ENCODE peak calls at places on chromosomes 1 and 21, in ten cellular contexts. Z is GM23338, X is HL-60, B is GM12892, H is GM12878, G is transverse colon, W is endothelial cell of umbilical vein, K is prostate gland, C is suprapubic skin, I is stomach. S is an unnamed sample.

GRCh38 chr1:22773981-22774471 is 63.4 kb downstream of the EPHB2 start:
- DNase-seq in Z (no peak), X (no peak), B (no peak), H (no peak), G (peak; percentile 21), W (peak; percentile 22), K (peak; percentile 33), C (no peak), I (no peak), S (peak; percentile 24)

GRCh38 chr1:62294211-62294610 is 25.0 kb downstream of the KANK4 start:
- DNase-seq in Z (peak; percentile 66), X (no peak), B (no peak), H (no peak), G (no peak), W (no peak), K (no peak), C (no peak), I (peak; percentile 33), S (no peak)

GRCh38 chr1:40508375-40509341 is at the start of gene EXO5:
- DNase-seq in Z (peak; percentile 65), X (peak; percentile 52), B (peak; percentile 69), H (peak; percentile 47), G (peak; percentile 85), W (peak; percentile 82), K (peak; percentile 68), C (peak; percentile 89), I (peak; percentile 82), S (peak; percentile 96)

GRCh38 chr1:27488523-27489138 is 1.3 kb downstream of the WASF2 start:
- DNase-seq in Z (peak; percentile 30), X (no peak), B (no peak), H (no peak), G (no peak), W (peak; percentile 59), K (no peak), C (no peak), I (no peak), S (no peak)

GRCh38 chr1:183101841-183102276 is 78.6 kb downstream of the LAMC1 start:
- DNase-seq in Z (no peak), X (no peak), B (no peak), H (no peak), G (no peak), W (no peak), K (no peak), C (no peak), I (no peak), S (no peak)

GRCh38 chr1:228212966-228213844 is 5.4 kb downstream of the OBSCN start:
- DNase-seq in Z (peak; percentile 98), X (peak; percentile 64), B (peak; percentile 87), H (peak; percentile 9), G (peak; percentile 91), W (peak; percentile 63), K (peak; percentile 91), C (peak; percentile 91), I (peak; percentile 90), S (peak; percentile 98)

GRCh38 chr1:84496498-84496897 is 9.7 kb upstream of the SPATA1 start:
- DNase-seq in Z (no peak), X (no peak), B (no peak), H (no peak), G (no peak), W (no peak), K (no peak), C (no peak), I (no peak), S (no peak)

GRCh38 chr1:151805066-151805820 is at the start of gene LINGO4:
- DNase-seq in Z (no peak), X (no peak), B (no peak), H (no peak), G (no peak), W (no peak), K (no peak), C (no peak), I (no peak), S (no peak)

DNA sequence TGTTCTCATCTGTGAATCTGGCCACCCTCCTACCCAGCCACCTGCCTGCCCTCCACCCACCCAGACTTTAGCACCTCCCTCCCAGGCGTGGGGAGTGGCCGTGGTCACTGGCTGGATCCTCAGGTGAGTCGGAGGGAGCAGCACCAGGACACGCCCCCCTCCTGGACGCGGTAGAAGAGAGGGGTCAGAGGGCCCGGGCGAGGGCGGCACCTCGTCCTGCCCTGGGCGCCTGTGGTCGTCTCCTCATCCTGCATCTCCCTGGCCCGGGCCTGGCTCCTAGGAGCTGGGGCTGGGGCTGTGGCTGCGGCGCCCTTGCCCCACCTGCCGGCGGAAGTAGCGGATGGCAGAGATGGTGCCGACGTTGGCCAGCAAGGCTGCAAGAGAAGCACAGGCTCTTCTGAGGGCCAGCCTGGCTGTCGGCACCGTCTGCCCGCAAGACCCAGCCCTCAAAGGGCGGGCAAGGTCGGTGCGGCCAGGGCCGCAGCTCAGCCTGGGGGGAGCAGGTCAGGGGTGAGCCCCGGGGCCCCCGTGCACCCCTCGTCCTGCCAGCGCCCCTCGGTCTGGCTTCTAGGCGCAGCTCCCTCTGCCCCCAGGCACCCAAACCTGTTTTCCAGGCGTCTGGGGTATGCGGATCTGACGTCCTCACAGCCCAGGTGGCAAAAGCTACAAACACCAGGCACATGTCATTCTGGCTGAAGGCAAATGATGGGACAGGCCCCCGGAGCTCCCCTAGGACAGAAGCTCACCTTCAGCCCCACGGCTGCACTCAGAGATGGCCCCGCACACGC is 5.8 kb downstream of the PERM1 start:
- DNase-seq in Z (peak; percentile 86), X (no peak), B (peak; percentile 69), H (no peak), G (peak; percentile 67), W (no peak), K (peak; percentile 79), C (no peak), I (peak; percentile 74), S (peak; percentile 65)
- TF ChIP-seq POLR2AphosphoS5 in Z (peak; percentile 15), X (no peak), B (no peak), H (no peak), G (no peak), W (no peak), K (peak; percentile 55), C (no peak), I (no peak), S (no peak)

GRCh38 chr1:19771350-19771749 is 28.4 kb downstream of the TMCO4 start:
- DNase-seq in Z (no peak), X (no peak), B (no peak), H (no peak), G (no peak), W (no peak), K (no peak), C (no peak), I (no peak), S (no peak)

GRCh38 chr1:19775317-19775716 is 24.4 kb downstream of the TMCO4 start:
- DNase-seq in Z (no peak), X (no peak), B (no peak), H (no peak), G (no peak), W (no peak), K (no peak), C (no peak), I (no peak), S (no peak)

GRCh38 chr1:19772053-19772452 is 27.7 kb downstream of the TMCO4 start:
- DNase-seq in Z (peak; percentile 55), X (no peak), B (no peak), H (no peak), G (no peak), W (no peak), K (no peak), C (no peak), I (no peak), S (no peak)

GRCh38 chr1:19774180-19774785 is 25.4 kb downstream of the TMCO4 start:
- DNase-seq in Z (no peak), X (no peak), B (no peak), H (no peak), G (no peak), W (no peak), K (no peak), C (no peak), I (no peak), S (no peak)

GRCh38 chr1:19773485-19773884 is 26.2 kb downstream of the TMCO4 start:
- DNase-seq in Z (no peak), X (no peak), B (no peak), H (no peak), G (no peak), W (no peak), K (no peak), C (no peak), I (no peak), S (no peak)
- TF ChIP-seq POLR2AphosphoS5 in Z (no peak), X (no peak), B (no peak), H (no peak), G (no peak), W (no peak), K (no peak), C (no peak), I (no peak), S (no peak)

GRCh38 chr21:45032332-45032731 is 42.0 kb upstream of the ADARB1 start:
- DNase-seq in Z (no peak), X (no peak), B (no peak), H (no peak), G (no peak), W (no peak), K (no peak), C (no peak), I (no peak), S (no peak)

GRCh38 chr21:45034556-45035476 is 39.6 kb upstream of the ADARB1 start:
- DNase-seq in Z (no peak), X (no peak), B (no peak), H (no peak), G (no peak), W (no peak), K (no peak), C (peak; percentile 66), I (no peak), S (peak; percentile 75)

GRCh38 chr21:45032977-45033705 is 41.2 kb upstream of the ADARB1 start:
- DNase-seq in Z (no peak), X (no peak), B (no peak), H (no peak), G (no peak), W (no peak), K (no peak), C (no peak), I (no peak), S (no peak)

GRCh38 chr21:45035477-45035848 is 38.9 kb upstream of the ADARB1 start:
- DNase-seq in Z (no peak), X (no peak), B (no peak), H (no peak), G (no peak), W (no peak), K (no peak), C (no peak), I (no peak), S (no peak)

GRCh38 chr21:45033791-45034555 is 40.4 kb upstream of the ADARB1 start:
- DNase-seq in Z (no peak), X (no peak), B (no peak), H (no peak), G (no peak), W (no peak), K (no peak), C (no peak), I (no peak), S (no peak)
- TF ChIP-seq POLR2AphosphoS5 in Z (no peak), X (no peak), B (no peak), H (no peak), G (peak; percentile 47), W (no peak), K (peak; percentile 60), C (no peak), I (no peak), S (peak; percentile 25)

DNA sequence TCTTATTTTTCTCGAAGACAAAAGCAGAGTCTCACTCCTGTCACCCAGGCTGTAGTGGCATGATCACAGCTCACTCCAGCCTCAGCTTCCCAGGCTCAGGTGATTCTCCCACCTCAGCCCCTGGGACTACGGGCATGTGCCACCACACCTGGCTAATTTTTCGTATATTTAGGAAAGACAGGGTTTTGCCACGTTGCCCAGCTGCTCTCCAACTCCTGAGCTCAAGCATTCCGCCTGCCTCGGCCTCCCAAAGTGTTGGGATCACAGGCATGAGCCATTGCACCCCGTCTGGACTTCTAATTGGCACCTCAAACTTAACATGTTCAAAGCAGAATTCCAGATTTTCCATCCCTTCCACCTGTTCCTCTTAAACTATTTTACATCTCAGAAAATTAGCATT is 19.0 kb upstream of the LRRC8C start:
- DNase-seq in Z (no peak), X (no peak), B (no peak), H (no peak), G (no peak), W (no peak), K (no peak), C (no peak), I (no peak), S (no peak)
- TF ChIP-seq POLR2AphosphoS5 in Z (no peak), X (no peak), B (no peak), H (no peak), G (no peak), W (no peak), K (no peak), C (no peak), I (no peak), S (no peak)